ENCODE peak calls at places on chromosomes 5 and 9, in nine cellular contexts. D is left lung; P is MG63; L is HepG2; J is coronary artery; E is H1; G is Peyer's patch; K is astrocyte; Y is CD8-positive, alpha-beta memory T cell. V is an unnamed sample.

GRCh38 chr5:72178910-72179815 is 71.9 kb downstream of the MAP1B start:
- DNase-seq in E (no peak), J (peak), K (peak), G (no peak), P (peak), L (no peak), Y (no peak), D (peak), V (peak)

GRCh38 chr5:141155540-141156374 is 5.9 kb downstream of the PCDHB6 start:
- DNase-seq in P (no peak), K (no peak), L (no peak), Y (no peak), E (peak), D (no peak), J (no peak), G (no peak), V (no peak)

GRCh38 chr5:32613050-32613672 is 27.8 kb downstream of the SUB1 start:
- DNase-seq in E (peak), P (peak), Y (peak), J (peak), G (peak), K (peak), D (peak), L (peak), V (peak)

GRCh38 chr9:103242025-103242424 is 246.9 kb downstream of the CYLC2 start:
- DNase-seq in G (no peak), K (no peak), P (peak), J (no peak), D (no peak), L (no peak), Y (no peak), E (no peak), V (no peak)

GRCh38 chr9:33198163-33198562 is 31.0 kb upstream of the B4GALT1 start:
- DNase-seq in Y (no peak), E (no peak), P (peak), K (peak), G (no peak), D (no peak), J (no peak), L (no peak), V (no peak)

GRCh38 chr5:68217476-68217984 is 2.0 kb downstream of the PIK3R1 start:
- DNase-seq in P (no peak), D (peak), K (peak), E (no peak), Y (no peak), J (no peak), L (no peak), G (no peak), V (peak)

GRCh38 chr9:111974092-111974681 is 77.6 kb downstream of the UGCG start:
- DNase-seq in Y (no peak), E (no peak), P (peak), K (peak), L (no peak), G (no peak), D (no peak), J (no peak), V (peak)

GRCh38 chr5:43149231-43149630 is 28.5 kb downstream of the ZNF131 start:
- DNase-seq in P (no peak), D (no peak), Y (no peak), K (no peak), L (no peak), J (no peak), E (no peak), G (no peak), V (no peak)

GRCh38 chr9:118331622-118332045 is 627.4 kb downstream of the TLR4 start:
- DNase-seq in L (no peak), E (no peak), J (no peak), D (no peak), K (peak), G (no peak), Y (no peak), P (peak), V (peak)

GRCh38 chr9:135905380-135906282 is 1.7 kb downstream of the CAMSAP1 start:
- DNase-seq in L (no peak), G (no peak), J (no peak), D (no peak), K (no peak), P (no peak), Y (no peak), E (no peak), V (no peak)

GRCh38 chr5:4879693-4880303 is 260.3 kb upstream of the ADAMTS16 start:
- DNase-seq in L (peak), G (peak), E (peak), Y (no peak), K (peak), J (no peak), D (peak), P (peak), V (peak)

GRCh38 chr5:140205952-140206351 is 31.0 kb downstream of the CYSTM1 start:
- DNase-seq in L (no peak), K (no peak), P (no peak), E (peak), Y (no peak), G (no peak), D (no peak), J (no peak), V (no peak)

GRCh38 chr5:88671408-88671807 is 211.6 kb downstream of the MEF2C start:
- DNase-seq in G (no peak), J (no peak), Y (no peak), E (no peak), K (no peak), D (no peak), P (no peak), L (no peak), V (no peak)

GRCh38 chr9:137421838-137422667 is 909 bp downstream of the EXD3 start:
- DNase-seq in K (no peak), D (no peak), L (no peak), P (no peak), Y (no peak), J (no peak), G (no peak), E (no peak), V (no peak)

DNA sequence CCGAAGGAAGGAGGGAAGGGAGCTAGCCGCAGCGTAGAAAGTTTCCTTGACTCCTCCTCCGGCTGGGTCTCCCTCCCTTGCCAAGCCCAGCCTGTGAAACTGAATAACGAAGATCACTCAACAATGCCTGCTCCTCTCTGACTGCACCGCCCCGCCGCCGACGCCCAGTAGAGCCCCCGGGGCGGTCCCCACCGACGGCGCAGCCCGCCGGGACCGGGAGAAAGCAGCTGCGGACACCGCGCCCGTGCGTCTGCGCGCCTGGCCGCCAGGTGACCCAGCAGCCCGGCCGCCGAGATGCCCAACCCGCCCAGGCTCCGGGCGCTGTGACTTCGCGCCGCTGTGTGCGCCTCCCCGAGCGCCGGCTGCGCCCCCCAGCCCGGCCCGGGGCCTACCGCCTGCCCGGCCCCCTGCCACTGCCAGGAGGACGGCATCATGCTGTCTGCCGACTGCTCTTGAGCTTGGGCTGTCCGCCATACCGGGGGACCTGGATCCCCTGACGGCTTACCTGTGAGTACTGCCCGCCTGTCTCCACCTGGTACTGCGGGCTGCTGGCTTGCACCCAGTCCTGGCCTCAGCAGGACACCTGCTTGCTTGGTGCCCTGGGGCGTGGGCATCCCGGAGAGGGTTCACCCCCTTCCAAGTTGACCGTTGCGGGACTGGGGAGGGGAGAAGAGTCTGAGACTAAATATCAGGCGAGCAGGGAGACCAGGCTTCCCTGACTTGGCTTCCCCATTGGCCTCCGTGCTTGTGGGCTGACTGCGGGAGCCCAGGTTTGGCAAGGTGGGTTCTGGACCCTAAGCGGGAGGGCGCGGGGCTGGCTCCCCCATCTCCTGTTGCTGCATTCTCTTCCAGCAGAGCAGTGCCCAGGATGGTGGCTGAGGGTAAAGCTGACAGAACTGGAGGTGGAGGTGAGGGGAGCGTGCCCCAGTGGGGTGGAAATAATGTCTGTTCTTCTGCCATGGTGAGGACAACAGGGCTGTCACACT is 26.2 kb upstream of the SPTLC1 start:
- DNase-seq in J (no peak), L (no peak), D (no peak), G (no peak), P (no peak), K (no peak), E (peak), Y (no peak), V (peak)
- H3K4me3 ChIP-seq in J (peak), L (peak), D (peak), G (peak), P (no peak), K (peak), E (peak), Y (no peak), V (peak)

GRCh38 chr5:12669326-12669725 is 765.1 kb upstream of the CTNND2 start:
- DNase-seq in D (no peak), P (no peak), J (no peak), E (no peak), G (no peak), L (no peak), Y (no peak), K (no peak), V (no peak)
- H3K4me3 ChIP-seq in D (no peak), P (no peak), J (no peak), E (no peak), G (no peak), L (no peak), Y (no peak), K (no peak), V (no peak)

DNA sequence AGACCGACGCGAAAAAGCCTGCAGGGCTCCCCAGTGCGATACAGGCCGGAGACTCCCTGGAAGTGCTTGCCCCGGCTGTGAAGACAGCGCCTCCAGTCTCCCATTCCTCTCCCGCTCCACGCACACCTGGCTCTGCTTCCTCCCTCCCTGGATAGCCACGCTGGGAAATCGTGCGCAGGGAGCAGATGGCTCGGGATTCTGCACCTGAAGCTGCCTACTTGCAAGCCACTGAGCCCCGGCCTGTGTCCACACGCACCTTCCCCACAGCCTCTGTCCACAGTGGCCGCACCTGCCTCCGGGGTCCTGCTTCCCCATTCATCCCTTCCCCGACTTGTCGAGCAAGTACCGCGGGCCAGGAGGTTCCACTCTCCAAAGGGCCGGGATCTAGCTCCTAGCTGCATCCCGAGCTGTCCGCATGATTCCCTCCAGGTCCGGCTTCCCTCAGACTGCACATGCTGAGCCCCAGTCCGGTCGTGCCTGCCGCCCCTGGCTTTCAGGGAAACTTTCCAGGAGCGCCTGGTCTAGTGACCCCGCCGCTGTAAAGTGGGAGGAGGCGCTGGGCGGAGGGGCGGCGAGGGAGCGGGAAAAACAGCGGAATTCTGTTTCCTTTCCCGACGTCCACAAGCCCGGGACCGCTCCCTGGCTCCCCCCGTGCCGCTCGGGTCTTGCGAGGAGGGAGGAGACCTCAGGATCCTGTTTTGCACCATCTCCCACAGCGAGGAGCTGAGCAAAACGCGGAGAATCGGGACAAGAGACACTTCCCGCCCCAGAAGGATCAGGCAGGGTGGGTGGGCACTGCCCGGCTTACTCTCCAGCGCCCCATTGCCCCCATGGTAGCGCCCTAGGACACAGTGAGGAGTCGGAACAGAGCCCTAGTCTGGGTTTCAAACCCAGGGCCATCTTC is 2.0 kb downstream of the SEMA6A start:
- DNase-seq in P (no peak), K (no peak), L (no peak), Y (no peak), D (no peak), J (no peak), G (peak), E (peak), V (peak)
- H3K4me3 ChIP-seq in P (no peak), K (peak), L (peak), Y (no peak), D (peak), J (peak), G (peak), E (peak), V (peak)

GRCh38 chr9:113563856-113564514 is 100.5 kb downstream of the RGS3 start:
- DNase-seq in J (peak), E (no peak), P (no peak), L (no peak), K (no peak), G (no peak), D (peak), Y (no peak), V (no peak)
- H3K4me3 ChIP-seq in J (no peak), E (no peak), P (no peak), L (no peak), K (no peak), G (no peak), D (no peak), Y (no peak), V (no peak)

GRCh38 chr9:131636593-131636992 is 91.3 kb downstream of the PRRT1B start:
- DNase-seq in L (no peak), E (no peak), J (no peak), G (no peak), D (no peak), P (no peak), K (no peak), Y (no peak), V (no peak)
- H3K4me3 ChIP-seq in L (no peak), E (no peak), J (no peak), G (no peak), D (no peak), P (no peak), K (no peak), Y (no peak), V (no peak)

GRCh38 chr9:91908293-91908623 is 41.8 kb downstream of the ROR2 start:
- DNase-seq in D (no peak), P (no peak), J (no peak), E (no peak), G (no peak), K (no peak), Y (no peak), L (no peak), V (no peak)

GRCh38 chr9:91904541-91905236 is 45.3 kb downstream of the ROR2 start:
- DNase-seq in G (no peak), Y (no peak), K (no peak), J (no peak), L (no peak), E (no peak), P (no peak), D (no peak), V (no peak)

GRCh38 chr9:91905237-91905650 is 44.8 kb downstream of the ROR2 start:
- DNase-seq in G (no peak), E (no peak), K (no peak), J (no peak), P (no peak), L (no peak), D (no peak), Y (no peak), V (no peak)

GRCh38 chr9:91907387-91908292 is 42.4 kb downstream of the ROR2 start:
- DNase-seq in G (no peak), E (no peak), D (no peak), L (no peak), K (peak), Y (no peak), P (no peak), J (no peak), V (no peak)

DNA sequence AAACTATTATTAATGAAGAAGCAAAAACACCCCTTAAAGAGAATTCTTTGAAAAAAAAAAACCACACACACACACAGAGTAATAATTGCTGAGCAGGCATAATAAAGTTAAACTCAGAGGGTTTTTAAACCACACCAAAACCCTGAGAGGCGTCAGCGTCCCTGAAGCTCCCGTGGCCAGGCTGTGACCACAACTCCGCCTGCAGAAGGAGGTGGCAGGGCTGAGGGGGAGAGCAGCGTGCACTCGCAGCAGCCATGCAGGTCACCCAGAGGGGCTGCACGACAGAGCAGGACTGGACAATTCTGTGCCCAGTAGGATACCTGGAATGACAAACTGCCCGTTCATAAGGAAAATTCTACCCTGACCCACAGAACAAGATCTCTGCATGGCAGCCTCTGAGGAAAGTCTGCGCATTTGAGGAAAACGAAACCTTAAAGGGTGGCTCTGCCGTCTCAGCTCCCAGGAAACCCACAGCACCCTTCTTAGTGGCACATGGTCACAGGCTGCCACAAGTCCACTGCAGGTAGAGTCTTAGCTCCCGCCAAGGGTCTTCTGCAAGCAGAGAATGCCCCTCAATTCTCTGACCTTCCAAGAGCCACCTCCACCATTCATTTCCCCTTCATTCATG is 44.0 kb downstream of the ROR2 start:
- DNase-seq in P (peak), G (no peak), D (peak), E (no peak), Y (peak), J (no peak), L (no peak), K (no peak), V (no peak)
- H3K4me3 ChIP-seq in P (peak), G (peak), D (peak), E (no peak), Y (peak), J (peak), L (no peak), K (no peak), V (no peak)

GRCh38 chr5:151215546-151215880 is 8.4 kb downstream of the CCDC69 start:
- DNase-seq in E (no peak), L (no peak), G (no peak), K (no peak), Y (no peak), D (no peak), P (no peak), J (no peak), V (no peak)

GRCh38 chr5:151208481-151208914 is 15.4 kb downstream of the CCDC69 start:
- DNase-seq in J (no peak), Y (no peak), L (no peak), E (no peak), P (no peak), D (peak), G (no peak), K (no peak), V (no peak)

GRCh38 chr5:151213803-151214613 is 9.9 kb downstream of the CCDC69 start:
- DNase-seq in K (no peak), G (no peak), D (peak), J (peak), L (peak), P (peak), Y (peak), E (peak), V (peak)

GRCh38 chr5:151214614-151215545 is 9.0 kb downstream of the CCDC69 start:
- DNase-seq in E (no peak), J (no peak), L (peak), Y (peak), G (no peak), P (no peak), D (peak), K (no peak), V (no peak)

DNA sequence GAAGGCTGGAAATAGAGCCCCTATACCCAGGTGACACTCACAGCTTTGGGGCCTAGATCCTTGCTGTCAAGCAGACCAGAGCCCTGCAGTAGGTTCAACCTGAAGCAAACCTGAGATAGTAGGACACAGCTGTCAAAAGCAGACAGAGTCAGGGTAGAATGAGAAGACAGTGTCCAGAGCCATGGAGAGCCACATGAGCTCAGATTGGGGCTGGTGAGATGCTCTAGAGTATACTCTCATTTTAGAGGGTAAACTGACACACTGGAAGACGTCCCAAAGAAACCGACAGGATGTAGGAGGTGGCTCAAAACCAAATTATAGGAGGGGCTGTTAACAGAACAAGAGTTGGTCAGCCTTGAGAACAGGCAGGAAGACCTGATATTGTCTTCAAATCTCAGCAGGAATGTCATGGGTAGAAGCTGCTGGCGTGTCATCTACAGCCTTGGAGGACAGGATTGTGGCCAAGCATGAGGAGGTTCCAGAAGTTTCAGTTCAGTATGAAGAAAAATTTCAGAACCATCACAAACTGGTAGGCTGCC is 11.5 kb downstream of the CCDC69 start:
- DNase-seq in G (no peak), K (no peak), P (no peak), J (no peak), L (no peak), E (peak), D (no peak), Y (no peak), V (no peak)
- H3K4me3 ChIP-seq in G (peak), K (no peak), P (no peak), J (no peak), L (no peak), E (no peak), D (peak), Y (peak), V (no peak)

GRCh38 chr9:97923529-97924108 is 1.3 kb upstream of the TRMO start:
- DNase-seq in P (peak), L (peak), D (peak), J (no peak), Y (peak), K (peak), E (peak), G (peak), V (peak)
- H3K4me3 ChIP-seq in P (peak), L (peak), D (peak), J (peak), Y (peak), K (peak), E (no peak), G (no peak), V (peak)

V was measured in choroid plexus epithelial cell.